ENCODE peak calls at places on chromosome 11, in nine cellular contexts. One of them, this sample, is unnamed.

GRCh38 chr11:12673924-12674570 is at the start of gene TEAD1:
- DNase-seq in Daoy: peak; percentile 96
- DNase-seq in NCI-H69: peak; percentile 98
- DNase-seq in HS-5: peak; percentile 83
- DNase-seq in NCI-H510A treated with DMSO at 0.1 percent for 48 hours: peak; percentile 53
- DNase-seq in mucosa of gallbladder: peak; percentile 97
- DNase-seq in NCI-H1048: peak; percentile 81
- DNase-seq in GM19239: peak; percentile 94
- DNase-seq in activated CD8-positive, alpha-beta memory T cell treated with anti-CD3 and anti-CD28 coated beads for 1 hour: peak; percentile 71
- DNase-seq in this sample: no peak

GRCh38 chr11:130180491-130180890 is 20.9 kb downstream of the ST14 start:
- DNase-seq in Daoy: no peak
- DNase-seq in activated CD8-positive, alpha-beta memory T cell treated with anti-CD3 and anti-CD28 coated beads for 1 hour: no peak
- DNase-seq in NCI-H69: peak; percentile 49
- DNase-seq in NCI-H1048: no peak
- DNase-seq in NCI-H510A treated with DMSO at 0.1 percent for 48 hours: peak; percentile 61
- DNase-seq in HS-5: no peak
- DNase-seq in GM19239: no peak
- DNase-seq in mucosa of gallbladder: no peak
- DNase-seq in this sample: no peak

GRCh38 chr11:69813839-69814238 is 5.4 kb downstream of the FGF3 start:
- DNase-seq in HS-5: no peak
- DNase-seq in Daoy: no peak
- DNase-seq in NCI-H69: no peak
- DNase-seq in mucosa of gallbladder: no peak
- DNase-seq in NCI-H1048: no peak
- DNase-seq in NCI-H510A treated with DMSO at 0.1 percent for 48 hours: no peak
- DNase-seq in GM19239: no peak
- DNase-seq in activated CD8-positive, alpha-beta memory T cell treated with anti-CD3 and anti-CD28 coated beads for 1 hour: no peak
- DNase-seq in this sample: no peak

GRCh38 chr11:123203934-123204333 is 8.9 kb upstream of the CLMP start:
- DNase-seq in GM19239: no peak
- DNase-seq in NCI-H510A treated with DMSO at 0.1 percent for 48 hours: no peak
- DNase-seq in mucosa of gallbladder: no peak
- DNase-seq in activated CD8-positive, alpha-beta memory T cell treated with anti-CD3 and anti-CD28 coated beads for 1 hour: no peak
- DNase-seq in NCI-H1048: no peak
- DNase-seq in NCI-H69: no peak
- DNase-seq in Daoy: no peak
- DNase-seq in HS-5: no peak
- DNase-seq in this sample: no peak

GRCh38 chr11:34870548-34871209 is 45.5 kb downstream of the APIP start:
- DNase-seq in mucosa of gallbladder: no peak
- DNase-seq in Daoy: no peak
- DNase-seq in NCI-H510A treated with DMSO at 0.1 percent for 48 hours: no peak
- DNase-seq in GM19239: no peak
- DNase-seq in NCI-H69: no peak
- DNase-seq in activated CD8-positive, alpha-beta memory T cell treated with anti-CD3 and anti-CD28 coated beads for 1 hour: no peak
- DNase-seq in HS-5: no peak
- DNase-seq in NCI-H1048: no peak
- DNase-seq in this sample: no peak

GRCh38 chr11:65417702-65418430 is 4.7 kb upstream of the NEAT1 start:
- DNase-seq in activated CD8-positive, alpha-beta memory T cell treated with anti-CD3 and anti-CD28 coated beads for 1 hour: no peak
- DNase-seq in NCI-H1048: no peak
- DNase-seq in NCI-H510A treated with DMSO at 0.1 percent for 48 hours: no peak
- DNase-seq in HS-5: no peak
- DNase-seq in mucosa of gallbladder: no peak
- DNase-seq in NCI-H69: no peak
- DNase-seq in GM19239: no peak
- DNase-seq in Daoy: no peak
- DNase-seq in this sample: no peak

GRCh38 chr11:2924381-2924780 is 4.8 kb downstream of the PHLDA2 start:
- DNase-seq in NCI-H69: no peak
- DNase-seq in mucosa of gallbladder: no peak
- DNase-seq in GM19239: no peak
- DNase-seq in HS-5: no peak
- DNase-seq in NCI-H1048: no peak
- DNase-seq in activated CD8-positive, alpha-beta memory T cell treated with anti-CD3 and anti-CD28 coated beads for 1 hour: no peak
- DNase-seq in Daoy: peak; percentile 71
- DNase-seq in NCI-H510A treated with DMSO at 0.1 percent for 48 hours: no peak
- DNase-seq in this sample: no peak

GRCh38 chr11:74446445-74446844 is 20.9 kb downstream of the KCNE3 start:
- DNase-seq in activated CD8-positive, alpha-beta memory T cell treated with anti-CD3 and anti-CD28 coated beads for 1 hour: no peak
- DNase-seq in mucosa of gallbladder: no peak
- DNase-seq in Daoy: no peak
- DNase-seq in GM19239: no peak
- DNase-seq in NCI-H510A treated with DMSO at 0.1 percent for 48 hours: no peak
- DNase-seq in HS-5: no peak
- DNase-seq in NCI-H1048: no peak
- DNase-seq in NCI-H69: no peak
- DNase-seq in this sample: no peak

GRCh38 chr11:63536669-63537292 is at the start of gene PLAAT4:
- DNase-seq in NCI-H1048: no peak
- DNase-seq in HS-5: peak; percentile 14
- DNase-seq in Daoy: peak; percentile 57
- DNase-seq in NCI-H510A treated with DMSO at 0.1 percent for 48 hours: no peak
- DNase-seq in GM19239: peak; percentile 56
- DNase-seq in NCI-H69: no peak
- DNase-seq in activated CD8-positive, alpha-beta memory T cell treated with anti-CD3 and anti-CD28 coated beads for 1 hour: no peak
- DNase-seq in mucosa of gallbladder: peak; percentile 39
- DNase-seq in this sample: no peak

GRCh38 chr11:28343304-28344233 is 235.4 kb downstream of the METTL15 start:
- DNase-seq in activated CD8-positive, alpha-beta memory T cell treated with anti-CD3 and anti-CD28 coated beads for 1 hour: no peak
- DNase-seq in Daoy: peak; percentile 73
- DNase-seq in GM19239: no peak
- DNase-seq in mucosa of gallbladder: no peak
- DNase-seq in HS-5: peak; percentile 13
- DNase-seq in NCI-H510A treated with DMSO at 0.1 percent for 48 hours: no peak
- DNase-seq in NCI-H69: no peak
- DNase-seq in NCI-H1048: no peak
- DNase-seq in this sample: no peak

GRCh38 chr11:19359425-19360000 is 118.8 kb upstream of the E2F8 start:
- DNase-seq in Daoy: no peak
- DNase-seq in GM19239: no peak
- DNase-seq in NCI-H1048: no peak
- DNase-seq in NCI-H69: no peak
- DNase-seq in HS-5: no peak
- DNase-seq in activated CD8-positive, alpha-beta memory T cell treated with anti-CD3 and anti-CD28 coated beads for 1 hour: no peak
- DNase-seq in NCI-H510A treated with DMSO at 0.1 percent for 48 hours: no peak
- DNase-seq in mucosa of gallbladder: no peak
- DNase-seq in this sample: no peak

This sample was measured in SIG-M5.